ENCODE peak calls at places on chromosome 10, in six cellular contexts. Q is activated effector memory CD4-positive, alpha-beta T cell treated with anti-CD3 and anti-CD28 coated beads, Interleukin-2, amount 50 U/mL, for 16 hours; U is effector CD4-positive, alpha-beta T cell; K is M059J; D is GM04503; N is C1 segment of cervical spinal cord. S is an unnamed sample.

GRCh38 chr10:58322835-58323209 is 12.0 kb upstream of the UBE2D1 start:
- DNase-seq in Q (no peak), U (no peak), K (peak), D (no peak), N (no peak), S (no peak)

GRCh38 chr10:75166623-75166972 is 44.0 kb upstream of the VDAC2 start:
- DNase-seq in Q (no peak), U (no peak), K (no peak), D (no peak), N (no peak), S (no peak)

GRCh38 chr10:124065382-124066155 is 27.8 kb downstream of the CHST15 start:
- DNase-seq in Q (no peak), U (no peak), K (no peak), D (no peak), N (no peak), S (no peak)

GRCh38 chr10:103168436-103168835 is 24.6 kb downstream of the NT5C2 start:
- DNase-seq in Q (no peak), U (no peak), K (peak), D (no peak), N (no peak), S (no peak)

GRCh38 chr10:60480865-60481563 is 91.3 kb upstream of the ANK3 start:
- DNase-seq in Q (no peak), U (no peak), K (peak), D (peak), N (no peak), S (no peak)

GRCh38 chr10:128875955-128876354 is 591.1 kb upstream of the MGMT start:
- DNase-seq in Q (no peak), U (no peak), K (no peak), D (peak), N (no peak), S (no peak)

GRCh38 chr10:94219829-94220228 is 142.9 kb downstream of the NOC3L start:
- DNase-seq in Q (no peak), U (no peak), K (peak), D (no peak), N (no peak), S (no peak)

GRCh38 chr10:92395271-92395670 is 104.3 kb downstream of the MARCHF5 start:
- DNase-seq in Q (no peak), U (no peak), K (no peak), D (no peak), N (no peak), S (no peak)

GRCh38 chr10:6929157-6929830 is 349.2 kb upstream of the PRKCQ start:
- DNase-seq in Q (no peak), U (no peak), K (no peak), D (no peak), N (peak), S (no peak)

GRCh38 chr10:110765513-110766375 is 106.0 kb upstream of the PDCD4 start:
- DNase-seq in Q (no peak), U (no peak), K (no peak), D (no peak), N (no peak), S (no peak)

GRCh38 chr10:3220853-3221252 is 48.3 kb upstream of the PITRM1 start:
- DNase-seq in Q (no peak), U (no peak), K (peak), D (no peak), N (no peak), S (no peak)

GRCh38 chr10:125153693-125154490 is 6.5 kb downstream of the CTBP2 start:
- DNase-seq in Q (no peak), U (no peak), K (peak), D (no peak), N (no peak), S (no peak)

GRCh38 chr10:7955446-7955845 is 99.0 kb upstream of the GATA3 start:
- DNase-seq in Q (no peak), U (no peak), K (no peak), D (no peak), N (no peak), S (no peak)

GRCh38 chr10:878333-878753 is 53.2 kb downstream of the LARP4B start:
- DNase-seq in Q (no peak), U (no peak), K (no peak), D (peak), N (no peak), S (no peak)

GRCh38 chr10:34911661-34912205 is 96.6 kb upstream of the PARD3 start:
- DNase-seq in Q (peak), U (no peak), K (no peak), D (no peak), N (no peak), S (no peak)

GRCh38 chr10:132413226-132414205 is 16.5 kb downstream of the PWWP2B start:
- DNase-seq in Q (no peak), U (no peak), K (no peak), D (no peak), N (no peak), S (peak)

GRCh38 chr10:23505797-23506465 is 67.1 kb downstream of the OTUD1 start:
- DNase-seq in Q (no peak), U (no peak), K (no peak), D (no peak), N (no peak), S (no peak)

GRCh38 chr10:74114041-74114448 is 36.6 kb downstream of the AP3M1 start:
- DNase-seq in Q (no peak), U (no peak), K (no peak), D (no peak), N (no peak), S (peak)

GRCh38 chr10:109624939-109625338 is 298.4 kb downstream of the XPNPEP1 start:
- DNase-seq in Q (no peak), U (no peak), K (no peak), D (no peak), N (no peak), S (no peak)

GRCh38 chr10:114412907-114413386 is 8.6 kb upstream of the AFAP1L2 start:
- DNase-seq in Q (no peak), U (no peak), K (peak), D (no peak), N (no peak), S (no peak)

GRCh38 chr10:86752311-86752710 is 4.1 kb upstream of the BMPR1A start:
- DNase-seq in Q (no peak), U (no peak), K (no peak), D (no peak), N (no peak), S (no peak)

GRCh38 chr10:110852255-110852896 is 19.4 kb upstream of the PDCD4 start:
- DNase-seq in Q (peak), U (no peak), K (peak), D (no peak), N (no peak), S (no peak)

GRCh38 chr10:31756131-31757119 is 172.2 kb downstream of the ARHGAP12 start:
- DNase-seq in Q (no peak), U (no peak), K (no peak), D (no peak), N (no peak), S (no peak)

GRCh38 chr10:18551473-18551872 is 99.9 kb downstream of the NSUN6 start:
- DNase-seq in Q (no peak), U (no peak), K (no peak), D (no peak), N (no peak), S (no peak)

GRCh38 chr10:26488344-26488743 is 50.2 kb downstream of the APBB1IP start:
- DNase-seq in Q (peak), U (no peak), K (peak), D (no peak), N (no peak), S (no peak)

GRCh38 chr10:114265392-114266053 is 26.5 kb downstream of the VWA2 start:
- DNase-seq in Q (no peak), U (no peak), K (peak), D (no peak), N (no peak), S (no peak)

GRCh38 chr10:29189272-29189671 is 99.6 kb upstream of the LYZL1 start:
- DNase-seq in Q (no peak), U (no peak), K (peak), D (peak), N (no peak), S (no peak)

GRCh38 chr10:13400196-13400965 is 52.3 kb upstream of the SEPHS1 start:
- DNase-seq in Q (no peak), U (no peak), K (no peak), D (no peak), N (no peak), S (no peak)

GRCh38 chr10:97355571-97355975 is 21.0 kb upstream of the FRAT2 start:
- DNase-seq in Q (no peak), U (no peak), K (no peak), D (no peak), N (no peak), S (no peak)

GRCh38 chr10:103859161-103860141 is 4.1 kb upstream of the SH3PXD2A start:
- DNase-seq in Q (peak), U (peak), K (peak), D (no peak), N (peak), S (peak)

GRCh38 chr10:9545073-9545472 is 1472.6 kb upstream of the CELF2 start:
- DNase-seq in Q (no peak), U (no peak), K (no peak), D (no peak), N (no peak), S (no peak)

GRCh38 chr10:131569851-131570715 is 258.6 kb upstream of the TCERG1L start:
- DNase-seq in Q (no peak), U (no peak), K (no peak), D (no peak), N (no peak), S (peak)

GRCh38 chr10:69835233-69835632 is 33.5 kb downstream of the COL13A1 start:
- DNase-seq in Q (no peak), U (no peak), K (no peak), D (no peak), N (no peak), S (no peak)

GRCh38 chr10:11573497-11573896 is 38.0 kb downstream of the USP6NL start:
- DNase-seq in Q (no peak), U (no peak), K (no peak), D (peak), N (no peak), S (no peak)

GRCh38 chr10:51344371-51344770 is 270.1 kb downstream of the PRKG1 start:
- DNase-seq in Q (no peak), U (no peak), K (no peak), D (no peak), N (no peak), S (no peak)

GRCh38 chr10:58967551-58968418 is 208.7 kb upstream of the PHYHIPL start:
- DNase-seq in Q (no peak), U (no peak), K (peak), D (no peak), N (peak), S (peak)

GRCh38 chr10:7956508-7956907 is 98.0 kb upstream of the GATA3 start:
- DNase-seq in Q (no peak), U (no peak), K (peak), D (peak), N (no peak), S (no peak)

GRCh38 chr10:7945469-7946187 is 108.9 kb upstream of the GATA3 start:
- DNase-seq in Q (no peak), U (no peak), K (no peak), D (no peak), N (no peak), S (no peak)

S was measured in posterior cingulate gyrus.